ENCODE peak calls at places on chromosomes 16 and 17, in five cellular contexts. Y, B, R, L and S are unnamed samples.

GRCh38 chr16:69123894-69124293 is 8.5 kb downstream of the CHTF8 start:
- DNase-seq in Y (peak; percentile 80), B (no peak), R (peak; percentile 84), L (no peak), S (peak; percentile 62)

GRCh38 chr17:50412188-50412732 is 13.8 kb upstream of the ACSF2 start:
- DNase-seq in Y (no peak), B (no peak), R (no peak), L (no peak), S (no peak)

GRCh38 chr17:55814377-55814776 is 63.5 kb downstream of the PCTP start:
- DNase-seq in Y (peak; percentile 24), B (no peak), R (no peak), L (no peak), S (no peak)

GRCh38 chr17:18115517-18115916 is 7.0 kb downstream of the MYO15A start:
- DNase-seq in Y (no peak), B (no peak), R (no peak), L (no peak), S (no peak)

GRCh38 chr16:50629334-50629733 is 51.8 kb downstream of the SNX20 start:
- DNase-seq in Y (no peak), B (no peak), R (no peak), L (no peak), S (no peak)

GRCh38 chr17:62398891-62399290 is 18.5 kb downstream of the EFCAB3 start:
- DNase-seq in Y (no peak), B (no peak), R (no peak), L (no peak), S (no peak)

GRCh38 chr17:60149691-60150582 is at the start of gene CA4:
- DNase-seq in Y (peak; percentile 36), B (no peak), R (no peak), L (no peak), S (no peak)

GRCh38 chr17:50199651-50200446 is 1.6 kb downstream of the COL1A1 start:
- DNase-seq in Y (peak; percentile 93), B (peak; percentile 95), R (peak; percentile 97), L (no peak), S (peak; percentile 92)

GRCh38 chr17:78514521-78514920 is 62.7 kb downstream of the DNAH17 start:
- DNase-seq in Y (no peak), B (no peak), R (no peak), L (no peak), S (no peak)

GRCh38 chr16:1470543-1471251 is 4.1 kb downstream of the CLCN7 start:
- DNase-seq in Y (no peak), B (no peak), R (peak; percentile 60), L (no peak), S (no peak)

GRCh38 chr17:62668091-62668804 is 40.8 kb downstream of the MRC2 start:
- DNase-seq in Y (no peak), B (no peak), R (peak; percentile 45), L (no peak), S (no peak)

GRCh38 chr16:1534021-1535020 is 855 bp downstream of the TMEM204 start:
- DNase-seq in Y (no peak), B (no peak), R (peak; percentile 48), L (no peak), S (no peak)

GRCh38 chr17:66576473-66576872 is 258.4 kb upstream of the CACNG5 start:
- DNase-seq in Y (no peak), B (no peak), R (no peak), L (no peak), S (no peak)

GRCh38 chr17:78538033-78538776 is 39.0 kb downstream of the DNAH17 start:
- DNase-seq in Y (no peak), B (peak; percentile 43), R (peak; percentile 65), L (no peak), S (no peak)

GRCh38 chr17:19646788-19647696 is 1.5 kb upstream of the ALDH3A2 start:
- DNase-seq in Y (peak; percentile 49), B (no peak), R (peak; percentile 36), L (no peak), S (peak; percentile 39)

GRCh38 chr17:76027159-76027839 is at the start of gene EVPL:
- DNase-seq in Y (peak; percentile 64), B (peak; percentile 71), R (no peak), L (no peak), S (peak; percentile 98)
- H3K4me3 ChIP-seq in Y (no peak within 1 kb of the TSS), B (peak within 1 kb of the TSS; percentile 58), R (no peak within 1 kb of the TSS), L (no peak within 1 kb of the TSS), S (peak within 1 kb of the TSS; percentile 71)

DNA sequence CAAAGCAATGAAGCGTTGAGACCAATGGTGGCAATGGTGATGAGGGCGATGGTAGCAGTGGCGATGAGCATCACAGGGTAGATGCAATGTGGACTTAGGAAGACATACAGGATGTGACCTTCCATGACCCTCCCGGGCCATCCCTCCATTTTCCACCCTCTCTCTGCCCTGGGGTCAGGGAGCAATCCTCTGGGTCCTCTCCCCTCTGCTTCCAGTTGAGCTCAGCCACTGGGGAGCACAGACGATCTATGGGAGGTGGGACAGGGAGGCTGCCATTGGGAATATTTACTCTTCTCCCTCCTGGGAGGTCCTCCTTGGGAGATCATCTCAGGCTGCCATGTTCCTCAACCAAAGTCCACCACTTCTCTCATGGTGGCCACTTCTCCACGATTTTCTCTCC is 260.7 kb upstream of the FOXF1 start:
- DNase-seq in Y (no peak), B (no peak), R (no peak), L (no peak), S (no peak)
- H3K4me3 ChIP-seq in Y (no peak overlapping the region), B (no peak overlapping the region), R (no peak overlapping the region), L (no peak overlapping the region), S (no peak overlapping the region)

DNA sequence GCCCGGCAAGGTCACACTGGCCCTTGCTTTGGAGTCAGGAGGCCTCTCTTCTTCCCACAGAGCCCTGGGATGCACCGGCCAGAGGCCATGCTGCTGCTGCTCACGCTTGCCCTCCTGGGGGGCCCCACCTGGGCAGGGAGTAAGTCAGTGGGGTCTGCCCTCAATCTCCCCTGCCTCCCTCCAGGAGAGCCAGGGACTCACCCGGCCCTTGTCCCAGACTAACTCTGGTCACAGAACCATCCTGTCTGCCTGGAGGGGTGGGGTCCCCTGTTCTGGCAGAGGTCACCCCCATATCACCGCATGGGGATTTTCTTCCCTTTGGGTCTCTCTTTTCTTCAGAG is 222 bp downstream of the ZG16B start:
- DNase-seq in Y (no peak), B (no peak), R (no peak), L (no peak), S (no peak)
- H3K4me3 ChIP-seq in Y (no peak overlapping the region), B (peak overlapping the region; percentile 56), R (no peak overlapping the region), L (no peak overlapping the region), S (no peak overlapping the region)

GRCh38 chr17:64615025-64615677 is 47.0 kb downstream of the SMURF2 start:
- DNase-seq in Y (no peak), B (no peak), R (peak; percentile 66), L (peak; percentile 49), S (no peak)

GRCh38 chr17:64611374-64611773 is 50.7 kb downstream of the SMURF2 start:
- DNase-seq in Y (no peak), B (no peak), R (no peak), L (no peak), S (no peak)

GRCh38 chr17:64617125-64617780 is 44.9 kb downstream of the SMURF2 start:
- DNase-seq in Y (no peak), B (no peak), R (no peak), L (no peak), S (no peak)

GRCh38 chr17:64618848-64619247 is 43.3 kb downstream of the SMURF2 start:
- DNase-seq in Y (no peak), B (no peak), R (no peak), L (no peak), S (no peak)

DNA sequence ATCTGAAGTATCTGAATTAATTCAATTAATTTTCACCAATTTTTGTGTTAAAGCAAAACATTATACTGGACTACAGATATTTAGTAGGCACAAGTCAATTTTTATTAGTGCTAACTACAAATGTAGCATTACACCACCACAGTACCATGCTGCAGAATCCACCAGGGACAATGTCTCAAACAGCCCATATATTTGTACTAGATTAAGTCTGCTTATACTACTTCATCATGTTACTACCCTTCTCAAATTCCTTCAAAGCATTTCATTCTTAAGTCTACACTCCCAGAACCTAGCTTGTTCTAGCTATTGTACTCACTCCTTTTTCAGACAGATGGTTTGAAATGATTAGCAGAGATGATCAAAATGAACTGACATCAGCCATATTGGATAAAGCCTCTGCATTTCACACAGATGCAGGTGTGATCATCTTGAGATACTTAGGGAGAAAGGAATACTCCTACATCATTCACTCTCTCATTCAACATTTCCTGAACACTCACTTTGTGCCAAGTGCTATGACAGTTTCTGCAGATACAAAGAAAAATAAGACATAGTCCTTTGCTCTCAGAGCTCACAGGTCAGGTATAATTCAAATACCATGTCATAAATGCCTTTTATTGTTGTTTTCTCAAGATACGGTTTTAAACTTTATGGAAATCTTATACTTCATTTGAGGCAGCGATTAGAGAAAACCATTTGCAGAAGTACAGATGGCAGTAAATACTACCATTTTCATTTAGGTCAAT is 47.7 kb downstream of the SMURF2 start:
- DNase-seq in Y (no peak), B (no peak), R (peak; percentile 26), L (no peak), S (no peak)
- H3K4me3 ChIP-seq in Y (no peak overlapping the region), B (no peak overlapping the region), R (no peak overlapping the region), L (no peak overlapping the region), S (no peak overlapping the region)

GRCh38 chr16:24986512-24987303 is 28.5 kb downstream of the ARHGAP17 start:
- DNase-seq in Y (peak; percentile 24), B (no peak), R (peak; percentile 91), L (peak; percentile 64), S (peak; percentile 50)
- H3K4me3 ChIP-seq in Y (no peak overlapping the region), B (no peak overlapping the region), R (peak overlapping the region; percentile 20), L (peak overlapping the region; percentile 23), S (no peak overlapping the region)

GRCh38 chr17:76079577-76080206 is 710 bp downstream of the ZACN start:
- DNase-seq in Y (no peak), B (no peak), R (peak; percentile 20), L (no peak), S (no peak)
- H3K4me3 ChIP-seq in Y (no peak overlapping the region), B (no peak overlapping the region), R (no peak overlapping the region), L (no peak overlapping the region), S (no peak overlapping the region)